ENCODE peak calls at places on chromosome 2, in ten cellular contexts. F is heart right ventricle; N is stimulated activated CD4-positive, alpha-beta T cell treated with anti-CD3 and anti-CD28 coated beads, TNF-alpha, amount 100 ng/mL, for 1 hour; R is HEK293T; C is lower leg skin; J is kidney tubule cell; E is fibroblast of the aortic adventitia; L is non-pigmented ciliary epithelial cell; G is KG1; V is AG20443. O is an unnamed sample.

GRCh38 chr2:168427451-168427850 is 28.6 kb upstream of the CERS6 start:
- DNase-seq in L (peak), F (no peak), J (peak), R (no peak), E (peak), V (peak), N (no peak), G (no peak), C (no peak), O (no peak)

GRCh38 chr2:21438949-21439348 is 315.2 kb downstream of the TDRD15 start:
- DNase-seq in V (no peak), R (no peak), J (peak), G (no peak), N (no peak), F (no peak), C (no peak), L (peak), E (no peak), O (no peak)

GRCh38 chr2:8118940-8119781 is 562.7 kb upstream of the ID2 start:
- DNase-seq in F (no peak), G (no peak), J (no peak), L (no peak), C (no peak), N (no peak), V (no peak), E (no peak), R (no peak), O (no peak)

GRCh38 chr2:11050565-11050964 is 104.7 kb upstream of the SLC66A3 start:
- DNase-seq in R (no peak), L (no peak), F (no peak), E (no peak), V (no peak), C (no peak), J (peak), N (no peak), G (no peak), O (no peak)

GRCh38 chr2:42329779-42330178 is 31.2 kb downstream of the COX7A2L start:
- DNase-seq in G (no peak), E (no peak), R (no peak), V (no peak), L (no peak), J (no peak), N (no peak), F (no peak), C (no peak), O (no peak)

GRCh38 chr2:105450495-105450894 is 51.6 kb upstream of the FHL2 start:
- DNase-seq in C (no peak), V (no peak), E (no peak), G (no peak), L (no peak), F (no peak), J (no peak), R (no peak), N (no peak), O (no peak)

GRCh38 chr2:88170472-88170892 is 336 bp downstream of the THNSL2 start:
- DNase-seq in L (no peak), V (no peak), E (peak), F (peak), N (no peak), C (no peak), J (no peak), G (no peak), R (no peak), O (no peak)

GRCh38 chr2:24409700-24410556 is 49.6 kb upstream of the ITSN2 start:
- DNase-seq in V (peak), L (peak), J (peak), F (no peak), E (peak), C (peak), R (peak), N (no peak), G (peak), O (peak)

GRCh38 chr2:56267412-56267788 is 83.6 kb downstream of the CCDC85A start:
- DNase-seq in F (no peak), L (no peak), G (no peak), J (no peak), N (no peak), V (no peak), R (no peak), C (no peak), E (no peak), O (no peak)

GRCh38 chr2:30871440-30871839 is 64.2 kb upstream of the CAPN13 start:
- DNase-seq in J (no peak), C (no peak), R (no peak), V (no peak), F (no peak), G (no peak), L (no peak), N (no peak), E (no peak), O (no peak)

GRCh38 chr2:215136669-215137328 is 1.6 kb downstream of the ABCA12 start:
- DNase-seq in E (peak), G (no peak), N (no peak), V (no peak), L (peak), J (peak), C (no peak), R (no peak), F (no peak), O (no peak)

GRCh38 chr2:218405365-218406208 is 5.9 kb downstream of the CTDSP1 start:
- DNase-seq in V (no peak), R (no peak), L (no peak), C (peak), E (no peak), N (no peak), G (no peak), J (no peak), F (no peak), O (no peak)

GRCh38 chr2:149561309-149561926 is 26.2 kb downstream of the MMADHC start:
- DNase-seq in L (no peak), C (no peak), R (no peak), V (peak), E (peak), J (peak), N (no peak), G (peak), F (no peak), O (peak)

GRCh38 chr2:148614332-148615049 is 30.1 kb upstream of the EPC2 start:
- DNase-seq in C (peak), N (no peak), L (peak), V (peak), E (peak), J (peak), F (no peak), G (peak), R (no peak), O (no peak)

GRCh38 chr2:160909781-160910242 is 250.4 kb upstream of the TANK start:
- DNase-seq in L (no peak), R (no peak), V (peak), G (no peak), N (no peak), J (no peak), F (no peak), C (no peak), E (peak), O (no peak)

GRCh38 chr2:136022747-136023146 is 37.3 kb upstream of the DARS1 start:
- DNase-seq in C (no peak), F (no peak), G (peak), R (no peak), L (no peak), N (no peak), E (no peak), J (no peak), V (no peak), O (no peak)

GRCh38 chr2:155908567-155908966 is 424.0 kb downstream of the NR4A2 start:
- DNase-seq in C (no peak), G (no peak), V (no peak), J (no peak), R (no peak), E (no peak), F (no peak), N (no peak), L (no peak), O (no peak)

GRCh38 chr2:30979822-30980245 is 158.4 kb downstream of the GALNT14 start:
- DNase-seq in J (peak), E (peak), R (no peak), V (peak), N (no peak), F (no peak), L (peak), C (no peak), G (no peak), O (no peak)

GRCh38 chr2:240967681-240968621 is 30.5 kb upstream of the SNED1 start:
- DNase-seq in G (no peak), V (no peak), R (no peak), C (no peak), E (no peak), F (no peak), L (no peak), N (no peak), J (no peak), O (no peak)

GRCh38 chr2:129331638-129332037 is 647.8 kb upstream of the RAB6C start:
- DNase-seq in C (no peak), R (no peak), V (no peak), N (no peak), F (no peak), E (no peak), J (no peak), G (no peak), L (no peak), O (no peak)